ENCODE peak calls at places on chromosomes 1 and 21, in nine cellular contexts. C, Z, M, U, K, G, W, A and V are unnamed samples.

GRCh38 chr1:44240802-44241671 is 27.8 kb downstream of the DMAP1 start:
- DNase-seq in K (peak), U (no peak), G (no peak), C (no peak), M (no peak), W (no peak), A (no peak), Z (no peak), V (peak)

GRCh38 chr1:186738896-186739295 is 58.7 kb upstream of the PTGS2 start:
- DNase-seq in M (no peak), W (no peak), G (no peak), K (no peak), Z (no peak), U (no peak), A (no peak), C (no peak), V (no peak)

GRCh38 chr1:247376659-247377058 is 39.3 kb upstream of the NLRP3 start:
- DNase-seq in W (no peak), K (no peak), A (no peak), U (no peak), M (no peak), Z (no peak), C (peak), G (no peak), V (no peak)

GRCh38 chr1:154466879-154467767 is 34.9 kb upstream of the TDRD10 start:
- DNase-seq in M (no peak), K (no peak), G (no peak), C (peak), W (no peak), A (no peak), Z (no peak), U (no peak), V (no peak)

GRCh38 chr21:45253180-45253579 is 34.5 kb downstream of the POFUT2 start:
- DNase-seq in A (no peak), K (no peak), U (no peak), Z (no peak), W (no peak), G (no peak), M (no peak), C (no peak), V (no peak)

GRCh38 chr1:202107801-202108731 is 14.7 kb upstream of the GPR37L1 start:
- DNase-seq in K (peak), M (no peak), G (no peak), C (peak), W (no peak), Z (peak), A (no peak), U (no peak), V (no peak)

GRCh38 chr1:192527950-192528349 is 47.6 kb upstream of the RGS1 start:
- DNase-seq in G (no peak), Z (no peak), C (no peak), U (no peak), A (no peak), M (no peak), W (no peak), K (no peak), V (no peak)

GRCh38 chr1:241598234-241598633 is 41.9 kb downstream of the CHML start:
- DNase-seq in M (no peak), W (no peak), G (no peak), C (no peak), U (no peak), Z (no peak), K (no peak), A (no peak), V (no peak)

GRCh38 chr1:29240400-29240837 is 4.1 kb downstream of the PTPRU start:
- DNase-seq in K (no peak), G (no peak), A (no peak), M (no peak), U (no peak), W (no peak), Z (no peak), C (peak), V (no peak)

GRCh38 chr21:37765501-37765900 is 150.8 kb downstream of the KCNJ6 start:
- DNase-seq in Z (no peak), U (no peak), A (no peak), G (no peak), K (no peak), W (no peak), C (no peak), M (no peak), V (no peak)

GRCh38 chr1:220323717-220324116 is 51.5 kb upstream of the RAB3GAP2 start:
- DNase-seq in Z (no peak), M (no peak), G (no peak), K (no peak), A (no peak), W (no peak), U (no peak), C (no peak), V (no peak)

GRCh38 chr1:48002142-48002541 is 5.0 kb upstream of the TRABD2B start:
- DNase-seq in M (no peak), W (no peak), G (no peak), U (no peak), C (no peak), K (no peak), A (no peak), Z (no peak), V (no peak)

GRCh38 chr1:200392625-200393185 is 17.1 kb downstream of the ZNF281 start:
- DNase-seq in G (no peak), W (no peak), Z (no peak), K (no peak), M (no peak), U (no peak), A (no peak), C (peak), V (no peak)

GRCh38 chr1:196516373-196516772 is 91.9 kb downstream of the KCNT2 start:
- DNase-seq in Z (no peak), K (no peak), M (no peak), A (no peak), C (no peak), U (no peak), G (no peak), W (no peak), V (no peak)

GRCh38 chr1:69737527-69738176 is 169.9 kb downstream of the LRRC7 start:
- DNase-seq in C (peak), U (peak), A (no peak), K (no peak), W (no peak), M (no peak), Z (no peak), G (no peak), V (no peak)

GRCh38 chr1:31626451-31627202 is 9.1 kb downstream of the HCRTR1 start:
- DNase-seq in K (no peak), A (no peak), W (no peak), U (no peak), G (no peak), M (no peak), C (peak), Z (no peak), V (no peak)

GRCh38 chr1:16122916-16123315 is 33.0 kb downstream of the EPHA2 start:
- DNase-seq in U (no peak), C (no peak), A (peak), M (no peak), G (no peak), K (no peak), Z (no peak), W (no peak), V (peak)

GRCh38 chr21:21907271-21907670 is 909.1 kb downstream of the NCAM2 start:
- DNase-seq in C (no peak), Z (no peak), M (no peak), W (no peak), K (no peak), U (no peak), A (no peak), G (no peak), V (no peak)

DNA sequence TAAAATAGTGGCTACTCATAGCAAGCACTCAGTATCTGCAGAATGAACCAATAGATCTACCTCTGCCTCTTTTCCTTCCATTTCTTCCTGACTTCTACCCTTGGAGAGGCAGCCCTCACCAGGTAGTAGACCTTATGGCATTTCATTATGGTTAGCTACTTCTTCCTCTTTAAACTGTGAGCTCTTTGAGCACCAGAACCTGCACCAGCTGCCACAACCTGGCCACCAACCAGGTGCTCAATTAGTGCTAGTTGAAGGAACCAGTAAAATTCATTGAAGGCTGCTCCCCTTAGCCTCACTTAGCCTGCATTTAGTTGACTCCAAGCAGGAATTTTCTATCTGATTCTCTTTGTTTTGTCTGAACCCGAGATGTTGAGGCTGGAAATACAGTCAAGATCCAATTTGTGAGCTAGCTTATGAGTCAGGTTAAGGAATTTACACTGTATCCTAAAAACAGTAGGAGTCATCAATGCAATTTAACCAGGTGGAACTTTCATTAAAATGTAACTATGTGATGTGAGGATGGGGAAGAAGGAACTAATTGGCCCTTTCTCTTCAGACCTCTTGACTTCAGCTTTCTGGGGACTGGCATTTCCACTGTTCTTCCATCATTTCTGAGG is 81.5 kb upstream of the UBE2U start:
- DNase-seq in M (no peak), A (no peak), U (no peak), C (no peak), W (no peak), Z (no peak), K (no peak), G (no peak), V (no peak)
- TF ChIP-seq POLR2AphosphoS5 in M (no peak), A (no peak), U (no peak), C (no peak), W (no peak), Z (no peak), K (no peak), G (no peak), V (no peak)

DNA sequence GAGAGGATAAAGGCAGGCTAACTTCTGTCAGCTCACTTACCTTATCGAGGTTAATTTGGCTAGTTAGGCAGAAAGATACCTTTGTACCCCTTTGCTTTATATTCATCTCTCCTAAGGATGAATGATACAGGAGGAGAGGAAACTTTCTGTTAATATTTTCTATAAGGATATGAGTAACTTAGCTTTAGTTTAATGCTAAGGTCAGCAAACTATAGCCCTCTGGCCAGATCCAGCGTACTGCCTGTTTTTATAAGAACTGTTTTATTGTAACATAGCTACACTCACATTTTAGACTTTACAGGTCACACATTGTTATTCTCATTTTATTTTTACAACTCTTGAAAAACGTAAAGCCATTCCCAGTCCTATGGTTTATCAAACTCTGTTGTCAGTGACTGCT is 18.1 kb downstream of the DHX9 start:
- DNase-seq in Z (no peak), M (no peak), K (no peak), W (no peak), U (no peak), A (no peak), G (no peak), C (no peak), V (no peak)
- TF ChIP-seq POLR2AphosphoS5 in Z (no peak), M (no peak), K (no peak), W (no peak), U (no peak), A (no peak), G (no peak), C (no peak), V (no peak)

DNA sequence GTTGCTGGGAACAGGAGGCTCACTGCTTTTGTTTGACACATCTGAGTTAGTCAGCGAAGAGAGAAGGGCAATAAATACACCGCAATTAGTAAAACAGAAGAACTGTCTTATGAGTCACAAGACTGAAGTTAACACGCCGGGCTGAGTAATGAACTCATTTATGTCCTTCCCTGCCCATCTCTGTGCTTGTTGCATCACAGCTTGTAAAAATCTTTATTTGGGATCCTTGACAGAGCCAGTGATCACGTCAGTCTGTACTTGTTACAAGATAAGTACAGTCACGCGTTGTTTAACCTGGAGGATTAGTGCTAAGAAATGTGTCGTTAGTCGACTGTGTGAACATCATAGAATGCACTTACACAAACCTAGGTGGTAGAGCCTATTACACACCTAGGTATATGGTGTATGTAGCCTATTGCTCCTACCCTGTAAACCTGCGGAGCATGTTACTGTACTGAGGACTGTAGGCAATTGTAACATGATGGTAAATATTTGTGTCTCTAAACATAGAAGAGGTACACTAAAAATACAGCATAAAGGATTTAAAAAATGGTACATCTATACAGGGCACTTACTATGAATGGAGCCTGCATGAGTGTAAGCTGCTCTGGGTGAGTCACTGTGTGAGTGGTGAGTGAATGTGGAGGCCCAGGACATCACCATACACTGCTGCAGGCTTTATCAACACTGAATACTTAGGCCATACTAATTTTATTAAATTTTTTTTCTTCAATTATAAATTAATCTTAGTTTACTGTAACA is 272.2 kb downstream of the TNR start:
- DNase-seq in C (no peak), K (no peak), W (no peak), U (no peak), A (no peak), M (no peak), G (no peak), Z (no peak), V (no peak)
- TF ChIP-seq POLR2AphosphoS5 in C (no peak), K (no peak), W (no peak), U (no peak), A (no peak), M (no peak), G (no peak), Z (no peak), V (no peak)

GRCh38 chr1:22325531-22326371 is 125.9 kb upstream of the ZBTB40 start:
- DNase-seq in M (peak), A (no peak), Z (peak), U (no peak), W (no peak), K (no peak), C (no peak), G (no peak), V (peak)
- TF ChIP-seq POLR2AphosphoS5 in M (no peak), A (no peak), Z (no peak), U (no peak), W (no peak), K (no peak), C (no peak), G (no peak), V (no peak)

GRCh38 chr1:206538901-206539655 is 31.7 kb downstream of the RASSF5 start:
- DNase-seq in M (no peak), G (peak), K (no peak), Z (no peak), A (no peak), W (no peak), C (no peak), U (no peak), V (no peak)
- TF ChIP-seq POLR2AphosphoS5 in M (no peak), G (no peak), K (no peak), Z (no peak), A (no peak), W (no peak), C (no peak), U (no peak), V (no peak)

DNA sequence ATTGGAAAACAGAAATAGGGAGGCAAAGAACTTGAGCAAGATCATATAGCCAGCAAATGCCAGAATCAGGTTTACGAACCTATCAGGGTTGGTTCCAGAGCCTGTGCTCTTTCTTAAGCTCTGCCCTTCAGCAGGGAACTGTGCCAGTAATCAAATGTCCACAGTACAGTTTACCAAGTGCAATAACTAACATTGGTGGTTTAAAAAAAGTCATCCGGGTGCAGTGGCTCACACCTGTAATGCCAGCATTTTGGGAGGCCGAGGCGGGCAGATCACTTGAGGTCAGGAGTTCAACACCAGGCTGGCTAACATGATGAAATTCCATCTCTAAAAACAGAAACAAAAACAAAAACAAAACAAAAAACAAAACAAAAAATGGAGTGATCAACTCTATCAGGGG is 182.7 kb downstream of the LMX1A start:
- DNase-seq in U (no peak), W (no peak), G (no peak), Z (no peak), K (no peak), C (no peak), M (no peak), A (no peak), V (no peak)
- TF ChIP-seq POLR2AphosphoS5 in U (no peak), W (no peak), G (no peak), Z (no peak), K (no peak), C (no peak), M (no peak), A (no peak), V (no peak)

GRCh38 chr1:223298706-223299105 is 65.3 kb downstream of the SUSD4 start:
- DNase-seq in U (no peak), M (no peak), C (no peak), Z (no peak), A (no peak), G (no peak), K (no peak), W (no peak), V (no peak)
- TF ChIP-seq POLR2AphosphoS5 in U (no peak), M (no peak), C (no peak), Z (no peak), A (no peak), G (no peak), K (no peak), W (no peak), V (no peak)